ENCODE peak calls at places on chromosomes 3 and 15, in eight cellular contexts. G, C, H, U, E, L, V and X are unnamed samples.

GRCh38 chr15:86163771-86164170 is 84.1 kb downstream of the AGBL1 start:
- DNase-seq in L (no peak), E (no peak), G (no peak), H (no peak), C (no peak), V (no peak), U (no peak), X (no peak)

GRCh38 chr3:58111513-58112184 is 99.1 kb downstream of the DNASE1L3 start:
- DNase-seq in L (no peak), E (no peak), V (no peak), G (peak), C (peak), H (no peak), U (peak), X (no peak)

GRCh38 chr15:41782486-41783271 is 8.4 kb downstream of the MAPKBP1 start:
- DNase-seq in V (no peak), L (no peak), H (peak), G (no peak), C (no peak), U (no peak), E (no peak), X (no peak)

GRCh38 chr3:8069981-8070380 is 431.6 kb upstream of the LMCD1 start:
- DNase-seq in H (no peak), G (no peak), U (no peak), E (no peak), C (no peak), L (no peak), V (no peak), X (no peak)

GRCh38 chr3:71689305-71689704 is 35.9 kb downstream of the EIF4E3 start:
- DNase-seq in U (no peak), C (no peak), V (no peak), E (no peak), L (no peak), G (no peak), H (peak), X (no peak)

GRCh38 chr3:72042397-72043211 is 257.7 kb upstream of the PROK2 start:
- DNase-seq in G (no peak), L (no peak), V (no peak), U (no peak), C (no peak), E (no peak), H (no peak), X (no peak)

GRCh38 chr3:182487048-182487447 is 306.3 kb upstream of the ATP11B start:
- DNase-seq in U (no peak), C (no peak), V (no peak), E (no peak), H (no peak), L (no peak), G (no peak), X (no peak)

GRCh38 chr15:85792872-85793621 is 1.7 kb downstream of the KLHL25 start:
- DNase-seq in G (no peak), U (no peak), C (no peak), H (no peak), L (no peak), V (no peak), E (no peak), X (no peak)

GRCh38 chr3:120795017-120795648 is 52.6 kb downstream of the GTF2E1 start:
- DNase-seq in V (peak), C (peak), U (peak), G (peak), H (peak), L (peak), E (peak), X (peak)

GRCh38 chr3:196080997-196081833 is 675 bp downstream of the TFRC start:
- DNase-seq in H (peak), G (peak), L (no peak), E (peak), U (peak), V (no peak), C (no peak), X (peak)

GRCh38 chr3:157594413-157594812 is 91.2 kb upstream of the VEPH1 start:
- DNase-seq in L (no peak), V (no peak), G (no peak), E (no peak), C (no peak), H (peak), U (no peak), X (no peak)

GRCh38 chr15:30939161-30939560 is 35.4 kb downstream of the FAN1 start:
- DNase-seq in U (no peak), L (no peak), G (no peak), C (no peak), V (no peak), H (no peak), E (no peak), X (no peak)

GRCh38 chr3:128804817-128805166 is 74.6 kb upstream of the ACAD9 start:
- DNase-seq in L (no peak), G (no peak), U (no peak), C (no peak), H (no peak), E (no peak), V (no peak), X (no peak)

GRCh38 chr3:32703491-32703968 is 18.5 kb downstream of the CNOT10 start:
- DNase-seq in G (no peak), L (no peak), E (no peak), V (no peak), C (no peak), U (peak), H (no peak), X (peak)

GRCh38 chr3:44120721-44121582 is 120.7 kb upstream of the TOPAZ1 start:
- DNase-seq in G (no peak), H (no peak), U (no peak), L (no peak), E (no peak), C (no peak), V (no peak), X (no peak)
- TF ChIP-seq POLR2A in G (no peak), H (no peak), U (no peak), L (no peak), E (no peak), C (no peak), V (no peak), X (no peak)

GRCh38 chr15:63874616-63875015 is 40.9 kb upstream of the HERC1 start:
- DNase-seq in V (no peak), L (no peak), C (no peak), G (no peak), U (no peak), H (no peak), E (no peak), X (no peak)

GRCh38 chr15:63876085-63876662 is 42.4 kb upstream of the HERC1 start:
- DNase-seq in H (peak), V (no peak), U (no peak), L (no peak), C (no peak), G (no peak), E (no peak), X (no peak)

GRCh38 chr15:63870403-63871209 is 36.9 kb upstream of the HERC1 start:
- DNase-seq in C (no peak), G (peak), U (peak), V (no peak), E (peak), H (peak), L (peak), X (peak)

GRCh38 chr15:63870043-63870394 is 36.3 kb upstream of the HERC1 start:
- DNase-seq in G (no peak), E (no peak), U (no peak), L (no peak), C (no peak), V (no peak), H (peak), X (no peak)

GRCh38 chr15:63872759-63873510 is 39.2 kb upstream of the HERC1 start:
- DNase-seq in E (no peak), C (no peak), U (no peak), L (no peak), H (no peak), V (no peak), G (peak), X (no peak)
- TF ChIP-seq MAX in E (no peak), C (no peak), U (no peak), L (no peak), H (no peak), V (no peak), G (no peak), X (no peak)

DNA sequence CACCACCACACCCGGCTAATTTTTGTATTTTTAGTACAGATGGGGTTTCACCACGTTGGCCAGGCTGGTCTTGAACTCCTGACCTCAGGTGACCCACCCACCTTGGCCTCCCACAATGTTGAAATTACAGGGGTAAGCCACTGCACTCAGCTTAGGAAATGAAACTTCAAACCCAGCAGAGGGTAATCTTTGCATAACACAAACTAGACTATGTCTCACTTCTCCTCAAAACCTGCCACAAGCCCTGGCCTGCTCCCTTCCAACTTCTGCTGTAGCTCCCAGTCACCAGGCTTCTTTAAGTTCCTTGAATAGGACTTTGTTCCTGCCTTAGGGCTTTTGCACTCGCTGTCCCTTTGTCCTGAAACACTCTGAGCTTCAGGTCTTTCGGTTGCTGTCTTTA is 39.2 kb upstream of the SEMA4B start:
- DNase-seq in L (no peak), G (no peak), U (no peak), E (no peak), C (peak), H (peak), V (no peak), X (no peak)
- TF ChIP-seq POLR2A in L (no peak), G (no peak), U (no peak), E (no peak), C (no peak), H (no peak), V (no peak), X (no peak)

DNA sequence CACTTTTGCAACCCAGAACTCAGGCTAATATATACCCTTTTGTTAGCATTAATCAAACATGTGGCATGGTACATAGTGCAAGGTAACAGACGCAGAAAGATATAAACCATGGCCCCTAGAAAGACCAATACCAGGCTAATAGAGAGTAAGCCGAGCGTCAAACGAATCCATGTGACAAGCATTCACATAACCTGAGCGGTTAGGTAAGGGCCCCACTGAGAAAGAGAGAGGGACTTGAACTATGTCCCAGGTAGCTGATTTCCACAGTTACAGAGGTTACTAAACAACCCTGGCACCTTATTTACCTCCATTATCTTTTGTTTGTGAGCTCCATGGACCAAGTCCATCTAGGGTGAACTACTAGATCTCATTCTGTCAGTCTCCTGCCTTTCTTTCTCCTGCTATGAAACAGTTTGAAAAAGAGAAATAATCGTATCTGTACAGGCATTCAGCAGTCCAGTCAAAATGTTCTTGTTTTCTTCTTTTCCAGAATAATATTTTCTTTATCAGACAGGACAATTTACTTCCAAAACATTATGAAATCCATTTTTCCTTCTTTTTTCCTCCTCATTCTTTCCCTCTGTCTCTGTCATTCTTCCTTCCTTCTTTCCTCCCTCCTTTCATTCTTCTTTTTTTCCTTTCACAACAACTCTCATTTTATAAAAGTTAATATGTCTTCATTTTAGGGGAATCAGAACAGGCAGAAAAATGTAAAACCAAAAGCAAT is 30.5 kb upstream of the TNFSF10 start:
- DNase-seq in G (no peak), H (no peak), C (no peak), V (no peak), U (peak), L (no peak), E (no peak), X (no peak)
- TF ChIP-seq MAX in G (no peak), H (no peak), C (no peak), V (no peak), U (peak), L (no peak), E (no peak), X (no peak)

GRCh38 chr15:92803852-92804609 is 96.1 kb upstream of the CHD2 start:
- DNase-seq in V (peak), C (peak), E (peak), L (no peak), H (peak), U (peak), G (peak), X (peak)
- TF ChIP-seq POLR2A in V (no peak), C (no peak), E (peak), L (no peak), H (peak), U (peak), G (no peak), X (no peak)